ENCODE peak calls at places on chromosomes 3 and 15, in ten cellular contexts. One of them, this sample, is unnamed. For H3K27me3, the result is how much of the 10 kb centered on the place peaks cover.

GRCh38 chr15:66995257-66995656 is 70.1 kb upstream of the SMAD3 start:
- DNase-seq in kidney epithelial cell: no peak
- DNase-seq in left ventricle myocardium inferior: no peak
- DNase-seq in stomach: no peak
- DNase-seq in cardiac muscle cell: no peak
- DNase-seq in endodermal cell: no peak
- DNase-seq in breast epithelium: no peak
- DNase-seq in psoas muscle: no peak
- DNase-seq in PC-3: peak
- DNase-seq in heart left ventricle: no peak
- DNase-seq in this sample: no peak

GRCh38 chr3:115626711-115627110 is 3.4 kb downstream of the GAP43 start:
- DNase-seq in kidney epithelial cell: no peak
- DNase-seq in left ventricle myocardium inferior: no peak
- DNase-seq in stomach: no peak
- DNase-seq in cardiac muscle cell: no peak
- DNase-seq in endodermal cell: no peak
- DNase-seq in breast epithelium: no peak
- DNase-seq in psoas muscle: no peak
- DNase-seq in PC-3: no peak
- DNase-seq in heart left ventricle: no peak
- DNase-seq in this sample: no peak

GRCh38 chr3:59273976-59274375 is 224.2 kb upstream of the CFAP20DC start:
- DNase-seq in kidney epithelial cell: no peak
- DNase-seq in left ventricle myocardium inferior: no peak
- DNase-seq in stomach: no peak
- DNase-seq in cardiac muscle cell: no peak
- DNase-seq in endodermal cell: no peak
- DNase-seq in breast epithelium: no peak
- DNase-seq in psoas muscle: no peak
- DNase-seq in PC-3: peak
- DNase-seq in heart left ventricle: no peak
- DNase-seq in this sample: no peak

GRCh38 chr3:1892459-1892858 is 206.2 kb upstream of the CNTN4 start:
- DNase-seq in kidney epithelial cell: no peak
- DNase-seq in left ventricle myocardium inferior: no peak
- DNase-seq in stomach: no peak
- DNase-seq in cardiac muscle cell: no peak
- DNase-seq in endodermal cell: no peak
- DNase-seq in breast epithelium: no peak
- DNase-seq in psoas muscle: no peak
- DNase-seq in PC-3: no peak
- DNase-seq in heart left ventricle: no peak
- DNase-seq in this sample: no peak

GRCh38 chr15:67100808-67101581 is 35.6 kb downstream of the SMAD3 start:
- DNase-seq in kidney epithelial cell: no peak
- DNase-seq in left ventricle myocardium inferior: no peak
- DNase-seq in stomach: no peak
- DNase-seq in cardiac muscle cell: no peak
- DNase-seq in endodermal cell: no peak
- DNase-seq in breast epithelium: no peak
- DNase-seq in psoas muscle: no peak
- DNase-seq in PC-3: no peak
- DNase-seq in heart left ventricle: no peak
- DNase-seq in this sample: no peak

GRCh38 chr3:95815828-95816227 is 998.6 kb upstream of the EPHA6 start:
- DNase-seq in kidney epithelial cell: no peak
- DNase-seq in left ventricle myocardium inferior: no peak
- DNase-seq in stomach: no peak
- DNase-seq in cardiac muscle cell: no peak
- DNase-seq in endodermal cell: no peak
- DNase-seq in breast epithelium: no peak
- DNase-seq in psoas muscle: no peak
- DNase-seq in PC-3: peak
- DNase-seq in heart left ventricle: no peak
- DNase-seq in this sample: no peak

GRCh38 chr15:29379647-29380046 is 110.0 kb upstream of the NSMCE3 start:
- DNase-seq in kidney epithelial cell: no peak
- DNase-seq in left ventricle myocardium inferior: no peak
- DNase-seq in stomach: no peak
- DNase-seq in cardiac muscle cell: no peak
- DNase-seq in endodermal cell: no peak
- DNase-seq in breast epithelium: no peak
- DNase-seq in psoas muscle: no peak
- DNase-seq in PC-3: no peak
- DNase-seq in heart left ventricle: no peak
- DNase-seq in this sample: no peak

GRCh38 chr3:111749171-111750170 is 109.6 kb upstream of the PHLDB2 start:
- DNase-seq in kidney epithelial cell: no peak
- DNase-seq in left ventricle myocardium inferior: no peak
- DNase-seq in stomach: no peak
- DNase-seq in cardiac muscle cell: no peak
- DNase-seq in endodermal cell: no peak
- DNase-seq in breast epithelium: no peak
- DNase-seq in psoas muscle: no peak
- DNase-seq in PC-3: no peak
- DNase-seq in heart left ventricle: no peak
- DNase-seq in this sample: no peak

GRCh38 chr3:16667633-16668032 is 62.4 kb upstream of the DAZL start:
- DNase-seq in kidney epithelial cell: no peak
- DNase-seq in left ventricle myocardium inferior: no peak
- DNase-seq in stomach: no peak
- DNase-seq in cardiac muscle cell: no peak
- DNase-seq in endodermal cell: no peak
- DNase-seq in breast epithelium: no peak
- DNase-seq in psoas muscle: no peak
- DNase-seq in PC-3: no peak
- DNase-seq in heart left ventricle: no peak
- DNase-seq in this sample: no peak

GRCh38 chr3:114079761-114080160 is 23.2 kb downstream of the QTRT2 start:
- DNase-seq in kidney epithelial cell: no peak
- DNase-seq in left ventricle myocardium inferior: no peak
- DNase-seq in stomach: no peak
- DNase-seq in cardiac muscle cell: no peak
- DNase-seq in endodermal cell: no peak
- DNase-seq in breast epithelium: no peak
- DNase-seq in psoas muscle: no peak
- DNase-seq in PC-3: no peak
- DNase-seq in heart left ventricle: no peak
- DNase-seq in this sample: no peak

GRCh38 chr3:174125267-174125844 is 727.8 kb downstream of the NLGN1 start:
- DNase-seq in kidney epithelial cell: no peak
- DNase-seq in left ventricle myocardium inferior: no peak
- DNase-seq in stomach: no peak
- DNase-seq in cardiac muscle cell: peak
- DNase-seq in endodermal cell: peak
- DNase-seq in breast epithelium: no peak
- DNase-seq in psoas muscle: no peak
- DNase-seq in PC-3: peak
- DNase-seq in heart left ventricle: no peak
- DNase-seq in this sample: no peak

GRCh38 chr3:193843447-193844301 is 250.7 kb downstream of the OPA1 start:
- DNase-seq in kidney epithelial cell: no peak
- DNase-seq in left ventricle myocardium inferior: no peak
- DNase-seq in stomach: peak
- DNase-seq in cardiac muscle cell: no peak
- DNase-seq in endodermal cell: peak
- DNase-seq in breast epithelium: no peak
- DNase-seq in psoas muscle: no peak
- DNase-seq in PC-3: no peak
- DNase-seq in heart left ventricle: no peak
- DNase-seq in this sample: no peak

GRCh38 chr3:111582114-111582461 is 13.1 kb downstream of the ZBED2 start:
- DNase-seq in kidney epithelial cell: peak
- DNase-seq in left ventricle myocardium inferior: no peak
- DNase-seq in stomach: no peak
- DNase-seq in cardiac muscle cell: no peak
- DNase-seq in endodermal cell: no peak
- DNase-seq in breast epithelium: no peak
- DNase-seq in psoas muscle: no peak
- DNase-seq in PC-3: peak
- DNase-seq in heart left ventricle: no peak
- DNase-seq in this sample: no peak

GRCh38 chr15:63826513-63826912 is 7.2 kb downstream of the HERC1 start:
- DNase-seq in kidney epithelial cell: no peak
- DNase-seq in left ventricle myocardium inferior: no peak
- DNase-seq in stomach: no peak
- DNase-seq in cardiac muscle cell: peak
- DNase-seq in endodermal cell: no peak
- DNase-seq in breast epithelium: no peak
- DNase-seq in psoas muscle: no peak
- DNase-seq in PC-3: peak
- DNase-seq in heart left ventricle: no peak
- DNase-seq in this sample: no peak

GRCh38 chr15:57718309-57718708 is 11.8 kb downstream of the POLR2M start:
- DNase-seq in kidney epithelial cell: no peak
- DNase-seq in left ventricle myocardium inferior: no peak
- DNase-seq in stomach: no peak
- DNase-seq in cardiac muscle cell: no peak
- DNase-seq in endodermal cell: no peak
- DNase-seq in breast epithelium: no peak
- DNase-seq in psoas muscle: no peak
- DNase-seq in PC-3: no peak
- DNase-seq in heart left ventricle: no peak
- DNase-seq in this sample: no peak

GRCh38 chr3:127820871-127821853 is 1.2 kb downstream of the MGLL start:
- DNase-seq in kidney epithelial cell: no peak
- DNase-seq in left ventricle myocardium inferior: peak
- DNase-seq in stomach: peak
- DNase-seq in cardiac muscle cell: no peak
- DNase-seq in endodermal cell: peak
- DNase-seq in breast epithelium: no peak
- DNase-seq in psoas muscle: peak
- DNase-seq in PC-3: peak
- DNase-seq in heart left ventricle: peak
- DNase-seq in this sample: no peak

GRCh38 chr3:123444023-123444422 is 4.9 kb downstream of the ADCY5 start:
- DNase-seq in kidney epithelial cell: no peak
- DNase-seq in left ventricle myocardium inferior: no peak
- DNase-seq in stomach: no peak
- DNase-seq in cardiac muscle cell: peak
- DNase-seq in endodermal cell: no peak
- DNase-seq in breast epithelium: no peak
- DNase-seq in psoas muscle: no peak
- DNase-seq in PC-3: no peak
- DNase-seq in heart left ventricle: no peak
- DNase-seq in this sample: no peak
- H3K27me3 ChIP-seq in kidney epithelial cell: under half
- H3K27me3 ChIP-seq in left ventricle myocardium inferior: under half
- H3K27me3 ChIP-seq in stomach: under half
- H3K27me3 ChIP-seq in cardiac muscle cell: under half
- H3K27me3 ChIP-seq in endodermal cell: half or more
- H3K27me3 ChIP-seq in breast epithelium: under half
- H3K27me3 ChIP-seq in psoas muscle: under half
- H3K27me3 ChIP-seq in PC-3: half or more
- H3K27me3 ChIP-seq in heart left ventricle: under half
- H3K27me3 ChIP-seq in this sample: under half

GRCh38 chr3:159486580-159486979 is 502.1 kb upstream of the IL12A start:
- DNase-seq in kidney epithelial cell: no peak
- DNase-seq in left ventricle myocardium inferior: no peak
- DNase-seq in stomach: no peak
- DNase-seq in cardiac muscle cell: no peak
- DNase-seq in endodermal cell: peak
- DNase-seq in breast epithelium: no peak
- DNase-seq in psoas muscle: no peak
- DNase-seq in PC-3: peak
- DNase-seq in heart left ventricle: no peak
- DNase-seq in this sample: no peak
- TF ChIP-seq CTCF in kidney epithelial cell: peak
- TF ChIP-seq CTCF in left ventricle myocardium inferior: no peak
- TF ChIP-seq CTCF in stomach: no peak
- TF ChIP-seq CTCF in cardiac muscle cell: peak
- TF ChIP-seq CTCF in endodermal cell: peak
- TF ChIP-seq CTCF in breast epithelium: no peak
- TF ChIP-seq CTCF in psoas muscle: no peak
- TF ChIP-seq CTCF in PC-3: peak
- TF ChIP-seq CTCF in heart left ventricle: no peak
- TF ChIP-seq CTCF in this sample: no peak

GRCh38 chr15:72227720-72228119 is 3.3 kb downstream of the PKM start:
- DNase-seq in kidney epithelial cell: no peak
- DNase-seq in left ventricle myocardium inferior: no peak
- DNase-seq in stomach: no peak
- DNase-seq in cardiac muscle cell: no peak
- DNase-seq in endodermal cell: no peak
- DNase-seq in breast epithelium: no peak
- DNase-seq in psoas muscle: no peak
- DNase-seq in PC-3: peak
- DNase-seq in heart left ventricle: no peak
- DNase-seq in this sample: no peak
- H3K4me3 ChIP-seq in kidney epithelial cell: peak
- H3K4me3 ChIP-seq in left ventricle myocardium inferior: peak
- H3K4me3 ChIP-seq in stomach: no peak
- H3K4me3 ChIP-seq in cardiac muscle cell: peak
- H3K4me3 ChIP-seq in endodermal cell: peak
- H3K4me3 ChIP-seq in breast epithelium: no peak
- H3K4me3 ChIP-seq in psoas muscle: peak
- H3K4me3 ChIP-seq in PC-3: peak
- H3K4me3 ChIP-seq in heart left ventricle: peak
- H3K4me3 ChIP-seq in this sample: peak

GRCh38 chr3:140917769-140918168 is 23.9 kb upstream of the SLC25A36 start:
- DNase-seq in kidney epithelial cell: no peak
- DNase-seq in left ventricle myocardium inferior: peak
- DNase-seq in stomach: peak
- DNase-seq in cardiac muscle cell: no peak
- DNase-seq in endodermal cell: no peak
- DNase-seq in breast epithelium: no peak
- DNase-seq in psoas muscle: no peak
- DNase-seq in PC-3: no peak
- DNase-seq in heart left ventricle: peak
- DNase-seq in this sample: no peak
- H3K27me3 ChIP-seq in kidney epithelial cell: under half
- H3K27me3 ChIP-seq in left ventricle myocardium inferior: under half
- H3K27me3 ChIP-seq in stomach: under half
- H3K27me3 ChIP-seq in cardiac muscle cell: under half
- H3K27me3 ChIP-seq in endodermal cell: under half
- H3K27me3 ChIP-seq in breast epithelium: under half
- H3K27me3 ChIP-seq in psoas muscle: under half
- H3K27me3 ChIP-seq in PC-3: under half
- H3K27me3 ChIP-seq in heart left ventricle: under half
- H3K27me3 ChIP-seq in this sample: under half

DNA sequence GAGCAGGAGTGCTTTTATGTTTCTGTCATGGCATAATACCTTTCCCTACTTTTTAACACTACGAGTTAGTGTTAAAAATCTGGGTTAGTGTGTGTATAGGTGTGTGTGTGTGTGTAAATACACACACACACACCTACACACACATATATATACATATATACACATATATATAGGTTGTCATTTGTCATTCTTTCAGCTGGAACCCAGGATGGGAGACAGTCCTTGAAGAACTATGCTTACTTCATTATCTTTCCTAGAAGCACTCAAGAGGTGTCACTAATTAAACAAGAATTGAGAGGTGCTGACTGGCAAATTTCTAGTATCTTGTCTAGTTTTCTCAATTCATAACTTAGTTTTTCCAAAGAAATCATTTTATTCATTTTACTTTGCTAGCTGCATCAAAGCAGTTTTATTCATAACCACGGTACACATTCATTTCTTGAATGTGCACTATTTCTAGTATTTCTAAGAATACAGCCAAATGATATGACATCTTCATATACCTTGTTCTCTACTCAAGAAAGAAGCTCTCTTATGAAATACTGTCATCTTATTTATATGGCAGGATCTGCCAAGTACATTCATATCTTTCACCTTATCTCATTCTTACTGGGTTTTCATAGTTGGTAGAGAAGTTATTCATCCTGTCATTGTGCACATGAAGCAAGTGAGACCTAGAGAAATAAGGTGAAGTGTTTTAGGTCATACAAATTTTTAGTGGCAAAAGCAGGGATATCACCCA is 46.6 kb downstream of the ISL2 start:
- DNase-seq in kidney epithelial cell: no peak
- DNase-seq in left ventricle myocardium inferior: no peak
- DNase-seq in stomach: no peak
- DNase-seq in cardiac muscle cell: no peak
- DNase-seq in endodermal cell: no peak
- DNase-seq in breast epithelium: no peak
- DNase-seq in psoas muscle: no peak
- DNase-seq in PC-3: no peak
- DNase-seq in heart left ventricle: no peak
- DNase-seq in this sample: no peak
- TF ChIP-seq CTCF in kidney epithelial cell: no peak
- TF ChIP-seq CTCF in left ventricle myocardium inferior: no peak
- TF ChIP-seq CTCF in stomach: no peak
- TF ChIP-seq CTCF in cardiac muscle cell: no peak
- TF ChIP-seq CTCF in endodermal cell: no peak
- TF ChIP-seq CTCF in breast epithelium: no peak
- TF ChIP-seq CTCF in psoas muscle: no peak
- TF ChIP-seq CTCF in PC-3: no peak
- TF ChIP-seq CTCF in heart left ventricle: no peak
- TF ChIP-seq CTCF in this sample: no peak

This sample was measured in suprapubic skin.